ENCODE peak calls at places on chromosomes 1 and 21, in four cellular contexts. P, C, W and H are unnamed samples.

GRCh38 chr1:150574260-150575071 is 4.9 kb downstream of the MCL1 start:
- DNase-seq in P (no peak), C (no peak), W (no peak), H (peak; percentile 9)

GRCh38 chr1:18632711-18633427 is 2.2 kb downstream of the PAX7 start:
- DNase-seq in P (no peak), W (no peak), C (peak; percentile 49), H (no peak)

GRCh38 chr1:90712153-90712930 is 4.8 kb downstream of the BARHL2 start:
- DNase-seq in P (no peak), W (no peak), C (no peak), H (no peak)

GRCh38 chr1:168794057-168794456 is 65.1 kb upstream of the DPT start:
- DNase-seq in C (no peak), P (no peak), W (no peak), H (peak; percentile 3)

GRCh38 chr21:43884012-43884860 is 19.2 kb downstream of the AGPAT3 start:
- DNase-seq in C (peak; percentile 49), W (no peak), P (peak; percentile 73), H (peak; percentile 96)

GRCh38 chr1:153553096-153553495 is 4.0 kb upstream of the S100A3 start:
- DNase-seq in W (no peak), C (no peak), P (no peak), H (no peak)

GRCh38 chr1:116820362-116820761 is 66.1 kb downstream of the CD2 start:
- DNase-seq in P (no peak), W (no peak), C (no peak), H (no peak)

GRCh38 chr1:59695301-59695700 is 119.4 kb upstream of the HOOK1 start:
- DNase-seq in P (no peak), W (no peak), C (no peak), H (no peak)

GRCh38 chr1:218658899-218659298 is 313.8 kb downstream of the TGFB2 start:
- DNase-seq in W (no peak), C (no peak), P (no peak), H (no peak)

GRCh38 chr1:91450260-91450659 is 45.6 kb upstream of the HFM1 start:
- DNase-seq in W (no peak), C (no peak), P (no peak), H (no peak)

GRCh38 chr1:181390350-181391080 is 92.8 kb upstream of the CACNA1E start:
- DNase-seq in P (no peak), W (no peak), C (peak; percentile 22), H (no peak)

GRCh38 chr1:94863919-94864318 is 43.8 kb downstream of the SLC44A3 start:
- DNase-seq in W (no peak), P (peak; percentile 56), C (no peak), H (no peak)

GRCh38 chr1:22832414-22832786 is 121.8 kb downstream of the EPHB2 start:
- DNase-seq in P (no peak), W (no peak), C (no peak), H (no peak)

GRCh38 chr1:21647431-21648373 is 21.5 kb downstream of the RAP1GAP start:
- DNase-seq in C (no peak), P (no peak), W (no peak), H (peak; percentile 88)

GRCh38 chr1:186680031-186681012 is at the start of gene PTGS2:
- DNase-seq in C (peak; percentile 63), W (peak; percentile 25), P (no peak), H (peak; percentile 8)

GRCh38 chr21:43622796-43623195 is 36.5 kb downstream of the HSF2BP start:
- DNase-seq in W (no peak), C (no peak), P (no peak), H (no peak)

GRCh38 chr1:5969168-5969567 is 23.1 kb downstream of the NPHP4 start:
- DNase-seq in W (no peak), P (no peak), C (no peak), H (no peak)

GRCh38 chr21:31409849-31410762 is 66.0 kb upstream of the TIAM1 start:
- DNase-seq in W (no peak), C (no peak), P (no peak), H (no peak)

GRCh38 chr1:36108314-36108713 is 16.7 kb downstream of the COL8A2 start:
- DNase-seq in P (no peak), W (no peak), C (no peak), H (no peak)

GRCh38 chr21:46121286-46122221 is 23.6 kb downstream of the COL6A2 start:
- DNase-seq in C (peak; percentile 23), W (no peak), P (no peak), H (no peak)

GRCh38 chr1:55284856-55285255 is 69.7 kb upstream of the USP24 start:
- DNase-seq in C (peak; percentile 36), W (peak; percentile 5), P (no peak), H (no peak)
- TF ChIP-seq USF2 in C (no peak), W (no peak), P (no peak), H (no peak)

DNA sequence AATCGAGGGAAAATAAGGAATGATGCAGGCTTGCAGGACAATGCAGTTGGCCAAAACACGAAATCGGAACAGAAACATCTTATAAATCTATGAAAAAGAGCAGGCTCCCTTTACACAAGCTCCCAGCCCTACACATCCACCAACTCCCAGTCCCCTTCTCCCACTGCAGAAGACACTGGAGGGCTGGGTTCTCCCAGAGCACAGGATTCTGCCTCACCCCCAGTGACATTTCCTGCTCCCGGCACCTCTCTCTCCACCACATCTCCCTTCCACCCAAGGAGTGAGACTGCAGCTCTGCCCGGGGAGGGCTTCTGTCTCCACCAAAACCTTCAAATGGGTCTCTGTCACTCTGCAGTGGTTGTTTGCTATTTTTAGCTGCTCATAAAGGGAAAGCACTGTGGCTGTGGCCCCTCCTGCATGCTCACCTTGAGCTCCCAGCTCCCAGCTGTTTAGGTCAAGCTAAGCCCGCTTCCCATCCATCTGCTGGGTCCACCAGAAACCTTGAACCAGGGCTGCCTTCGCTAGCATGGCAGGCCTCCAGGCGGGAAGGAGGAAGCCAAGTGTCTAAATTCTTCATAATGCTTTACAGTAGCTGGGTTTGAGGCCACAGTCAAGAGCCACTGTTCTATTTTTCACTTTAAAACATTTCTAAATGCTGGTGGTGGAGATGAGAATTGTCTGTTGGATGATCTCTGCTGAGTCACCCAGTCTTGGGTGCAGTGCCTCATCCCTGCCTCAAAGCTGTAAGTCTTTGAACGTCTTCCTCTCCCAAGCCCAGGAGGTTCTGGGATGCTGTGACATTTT is 3.3 kb upstream of the C2CD2 start:
- DNase-seq in P (no peak), W (no peak), C (no peak), H (peak; percentile 75)
- TF ChIP-seq FOXM1 in P (no peak), W (no peak), C (no peak), H (no peak)

DNA sequence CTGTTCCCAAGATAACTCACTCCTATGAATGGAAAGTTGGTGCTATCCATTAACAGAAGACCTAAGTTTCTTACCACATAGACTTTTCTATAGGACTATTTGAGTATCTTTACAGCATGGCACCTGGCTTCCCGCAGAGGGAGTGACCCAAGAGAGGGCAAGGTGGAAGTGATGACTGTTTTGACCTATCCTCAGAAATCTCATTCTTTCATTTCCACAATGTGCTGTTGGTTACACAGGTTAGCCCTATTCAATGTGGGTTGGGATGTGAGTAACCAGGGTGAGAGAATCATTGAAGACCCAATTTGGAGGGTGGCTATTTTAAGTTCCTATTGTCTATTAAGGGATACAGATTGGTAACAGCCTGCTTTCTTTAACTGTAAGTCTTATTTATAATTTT is 38.3 kb upstream of the NEXN start:
- DNase-seq in W (no peak), C (no peak), P (no peak), H (no peak)
- TF ChIP-seq EP300 in W (no peak), C (no peak), P (no peak), H (no peak)

DNA sequence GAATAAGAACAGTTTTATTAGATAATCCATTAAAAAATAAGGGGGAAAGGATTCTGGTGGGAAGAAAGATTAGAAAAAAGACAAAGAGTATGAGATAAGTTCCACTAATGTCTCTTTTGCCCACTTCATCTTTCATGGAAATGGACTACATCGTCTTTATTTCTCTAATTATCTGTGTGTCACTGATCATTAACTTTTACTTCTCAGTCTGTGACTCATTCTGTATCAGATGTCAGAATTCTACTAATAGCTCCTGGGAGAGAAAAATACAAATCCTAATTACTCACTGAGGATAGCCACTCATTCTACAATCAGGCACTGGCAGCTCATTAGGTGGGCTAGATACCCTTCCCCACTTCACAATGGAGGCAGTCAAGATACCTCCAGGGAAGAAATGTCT is 41.7 kb downstream of the ILDR2 start:
- DNase-seq in C (no peak), W (no peak), P (no peak), H (no peak)
- TF ChIP-seq USF2 in C (no peak), W (no peak), P (no peak), H (no peak)

GRCh38 chr1:214108097-214108446 is 120.3 kb downstream of the PROX1 start:
- DNase-seq in C (no peak), W (no peak), P (peak; percentile 71), H (no peak)
- TF ChIP-seq FOXM1 in C (no peak), W (no peak), P (no peak), H (no peak)

GRCh38 chr1:8256321-8256720 is 61.6 kb upstream of the SLC45A1 start:
- DNase-seq in W (no peak), C (no peak), P (no peak), H (no peak)
- TF ChIP-seq EP300 in W (no peak), C (no peak), P (no peak), H (no peak)

GRCh38 chr1:174953170-174953569 is 46.6 kb upstream of the CACYBP start:
- DNase-seq in P (peak; percentile 2), W (no peak), C (no peak), H (no peak)

GRCh38 chr1:174956086-174956485 is 43.7 kb upstream of the CACYBP start:
- DNase-seq in C (no peak), W (no peak), P (no peak), H (no peak)

GRCh38 chr1:174956976-174957375 is 42.8 kb upstream of the CACYBP start:
- DNase-seq in W (no peak), C (no peak), P (no peak), H (no peak)

GRCh38 chr1:174954686-174955669 is 44.8 kb upstream of the CACYBP start:
- DNase-seq in W (no peak), P (no peak), C (no peak), H (no peak)

GRCh38 chr1:174953657-174954435 is 45.9 kb upstream of the CACYBP start:
- DNase-seq in P (peak; percentile 62), C (peak; percentile 9), W (no peak), H (no peak)
- TF ChIP-seq USF2 in P (no peak), C (no peak), W (no peak), H (no peak)